ENCODE peak calls at places on chromosome 18, in eight cellular contexts. One of them, this sample, is unnamed.

GRCh38 chr18:58624011-58624410 is 4.9 kb downstream of the ALPK2 start:
- DNase-seq in breast epithelium: no peak
- DNase-seq in tibial artery: no peak
- DNase-seq in heart right ventricle: peak; percentile 42
- DNase-seq in prostate gland: no peak
- DNase-seq in AG04450: no peak
- DNase-seq in tibial nerve: no peak
- DNase-seq in adrenal gland: no peak
- DNase-seq in this sample: no peak

GRCh38 chr18:44732604-44733003 is 51.9 kb downstream of the SETBP1 start:
- DNase-seq in breast epithelium: peak; percentile 50
- DNase-seq in tibial artery: no peak
- DNase-seq in heart right ventricle: no peak
- DNase-seq in prostate gland: peak; percentile 28
- DNase-seq in AG04450: no peak
- DNase-seq in tibial nerve: no peak
- DNase-seq in adrenal gland: no peak
- DNase-seq in this sample: peak; percentile 53

GRCh38 chr18:12403601-12404506 is 3.9 kb upstream of the PRELID3A start:
- DNase-seq in breast epithelium: no peak
- DNase-seq in tibial artery: no peak
- DNase-seq in heart right ventricle: no peak
- DNase-seq in prostate gland: no peak
- DNase-seq in AG04450: peak; percentile 70
- DNase-seq in tibial nerve: no peak
- DNase-seq in adrenal gland: no peak
- DNase-seq in this sample: no peak

GRCh38 chr18:48804856-48805610 is 145.7 kb downstream of the SMAD7 start:
- DNase-seq in breast epithelium: no peak
- DNase-seq in tibial artery: peak; percentile 53
- DNase-seq in heart right ventricle: no peak
- DNase-seq in prostate gland: no peak
- DNase-seq in AG04450: no peak
- DNase-seq in tibial nerve: no peak
- DNase-seq in adrenal gland: peak; percentile 13
- DNase-seq in this sample: no peak

GRCh38 chr18:41311571-41312240 is 643.3 kb upstream of the PIK3C3 start:
- DNase-seq in breast epithelium: no peak
- DNase-seq in tibial artery: no peak
- DNase-seq in heart right ventricle: no peak
- DNase-seq in prostate gland: no peak
- DNase-seq in AG04450: no peak
- DNase-seq in tibial nerve: no peak
- DNase-seq in adrenal gland: no peak
- DNase-seq in this sample: no peak

GRCh38 chr18:39647627-39648502 is 2082.3 kb upstream of the CELF4 start:
- DNase-seq in breast epithelium: no peak
- DNase-seq in tibial artery: no peak
- DNase-seq in heart right ventricle: peak; percentile 5
- DNase-seq in prostate gland: no peak
- DNase-seq in AG04450: peak; percentile 74
- DNase-seq in tibial nerve: no peak
- DNase-seq in adrenal gland: no peak
- DNase-seq in this sample: no peak

GRCh38 chr18:47215554-47216138 is 35.8 kb downstream of the SKOR2 start:
- DNase-seq in breast epithelium: no peak
- DNase-seq in tibial artery: no peak
- DNase-seq in heart right ventricle: peak; percentile 5
- DNase-seq in prostate gland: peak; percentile 14
- DNase-seq in AG04450: peak; percentile 2
- DNase-seq in tibial nerve: peak; percentile 15
- DNase-seq in adrenal gland: peak; percentile 37
- DNase-seq in this sample: peak; percentile 12

GRCh38 chr18:62827397-62827796 is 112.1 kb downstream of the PHLPP1 start:
- DNase-seq in breast epithelium: no peak
- DNase-seq in tibial artery: no peak
- DNase-seq in heart right ventricle: no peak
- DNase-seq in prostate gland: no peak
- DNase-seq in AG04450: no peak
- DNase-seq in tibial nerve: no peak
- DNase-seq in adrenal gland: no peak
- DNase-seq in this sample: no peak

GRCh38 chr18:58611471-58612131 is 17.3 kb downstream of the ALPK2 start:
- DNase-seq in breast epithelium: no peak
- DNase-seq in tibial artery: no peak
- DNase-seq in heart right ventricle: no peak
- DNase-seq in prostate gland: no peak
- DNase-seq in AG04450: no peak
- DNase-seq in tibial nerve: no peak
- DNase-seq in adrenal gland: no peak
- DNase-seq in this sample: no peak

GRCh38 chr18:5582054-5582453 is 38.3 kb upstream of the EPB41L3 start:
- DNase-seq in breast epithelium: no peak
- DNase-seq in tibial artery: no peak
- DNase-seq in heart right ventricle: no peak
- DNase-seq in prostate gland: no peak
- DNase-seq in AG04450: peak; percentile 18
- DNase-seq in tibial nerve: no peak
- DNase-seq in adrenal gland: no peak
- DNase-seq in this sample: no peak

GRCh38 chr18:62576277-62576676 is 53.5 kb downstream of the ZCCHC2 start:
- DNase-seq in breast epithelium: no peak
- DNase-seq in tibial artery: no peak
- DNase-seq in heart right ventricle: no peak
- DNase-seq in prostate gland: no peak
- DNase-seq in AG04450: no peak
- DNase-seq in tibial nerve: no peak
- DNase-seq in adrenal gland: no peak
- DNase-seq in this sample: no peak

GRCh38 chr18:2326999-2327398 is 244.3 kb downstream of the METTL4 start:
- DNase-seq in breast epithelium: no peak
- DNase-seq in tibial artery: no peak
- DNase-seq in heart right ventricle: no peak
- DNase-seq in prostate gland: no peak
- DNase-seq in AG04450: no peak
- DNase-seq in tibial nerve: no peak
- DNase-seq in adrenal gland: no peak
- DNase-seq in this sample: no peak

GRCh38 chr18:13661779-13662271 is 64.5 kb downstream of the FAM210A start:
- DNase-seq in breast epithelium: no peak
- DNase-seq in tibial artery: no peak
- DNase-seq in heart right ventricle: no peak
- DNase-seq in prostate gland: no peak
- DNase-seq in AG04450: no peak
- DNase-seq in tibial nerve: no peak
- DNase-seq in adrenal gland: no peak
- DNase-seq in this sample: no peak

GRCh38 chr18:78903436-78904178 is 76.0 kb upstream of the SALL3 start:
- DNase-seq in breast epithelium: no peak
- DNase-seq in tibial artery: no peak
- DNase-seq in heart right ventricle: no peak
- DNase-seq in prostate gland: no peak
- DNase-seq in AG04450: no peak
- DNase-seq in tibial nerve: no peak
- DNase-seq in adrenal gland: no peak
- DNase-seq in this sample: no peak

GRCh38 chr18:3015851-3016250 is 2.9 kb upstream of the LPIN2 start:
- DNase-seq in breast epithelium: no peak
- DNase-seq in tibial artery: no peak
- DNase-seq in heart right ventricle: no peak
- DNase-seq in prostate gland: no peak
- DNase-seq in AG04450: no peak
- DNase-seq in tibial nerve: no peak
- DNase-seq in adrenal gland: no peak
- DNase-seq in this sample: no peak

GRCh38 chr18:43797347-43797746 is 520.1 kb upstream of the SYT4 start:
- DNase-seq in breast epithelium: no peak
- DNase-seq in tibial artery: no peak
- DNase-seq in heart right ventricle: no peak
- DNase-seq in prostate gland: no peak
- DNase-seq in AG04450: no peak
- DNase-seq in tibial nerve: no peak
- DNase-seq in adrenal gland: no peak
- DNase-seq in this sample: no peak

GRCh38 chr18:8949206-8949605 is 153.3 kb upstream of the NDUFV2 start:
- DNase-seq in breast epithelium: no peak
- DNase-seq in tibial artery: no peak
- DNase-seq in heart right ventricle: no peak
- DNase-seq in prostate gland: no peak
- DNase-seq in AG04450: no peak
- DNase-seq in tibial nerve: no peak
- DNase-seq in adrenal gland: no peak
- DNase-seq in this sample: no peak

GRCh38 chr18:13165636-13166423 is 52.7 kb upstream of the LDLRAD4 start:
- DNase-seq in breast epithelium: no peak
- DNase-seq in tibial artery: no peak
- DNase-seq in heart right ventricle: no peak
- DNase-seq in prostate gland: no peak
- DNase-seq in AG04450: no peak
- DNase-seq in tibial nerve: no peak
- DNase-seq in adrenal gland: no peak
- DNase-seq in this sample: no peak

GRCh38 chr18:3248062-3248669 is 565 bp downstream of the MYL12A start:
- DNase-seq in breast epithelium: no peak
- DNase-seq in tibial artery: no peak
- DNase-seq in heart right ventricle: peak; percentile 50
- DNase-seq in prostate gland: no peak
- DNase-seq in AG04450: no peak
- DNase-seq in tibial nerve: peak; percentile 18
- DNase-seq in adrenal gland: peak; percentile 62
- DNase-seq in this sample: no peak

GRCh38 chr18:21132398-21132918 is 20.8 kb upstream of the ROCK1 start:
- DNase-seq in breast epithelium: no peak
- DNase-seq in tibial artery: no peak
- DNase-seq in heart right ventricle: no peak
- DNase-seq in prostate gland: no peak
- DNase-seq in AG04450: no peak
- DNase-seq in tibial nerve: no peak
- DNase-seq in adrenal gland: no peak
- DNase-seq in this sample: no peak

GRCh38 chr18:21129586-21130216 is 18.1 kb upstream of the ROCK1 start:
- DNase-seq in breast epithelium: no peak
- DNase-seq in tibial artery: no peak
- DNase-seq in heart right ventricle: no peak
- DNase-seq in prostate gland: no peak
- DNase-seq in AG04450: peak; percentile 72
- DNase-seq in tibial nerve: no peak
- DNase-seq in adrenal gland: no peak
- DNase-seq in this sample: no peak

GRCh38 chr18:21131698-21132230 is 20.2 kb upstream of the ROCK1 start:
- DNase-seq in breast epithelium: no peak
- DNase-seq in tibial artery: no peak
- DNase-seq in heart right ventricle: no peak
- DNase-seq in prostate gland: no peak
- DNase-seq in AG04450: no peak
- DNase-seq in tibial nerve: no peak
- DNase-seq in adrenal gland: no peak
- DNase-seq in this sample: no peak

DNA sequence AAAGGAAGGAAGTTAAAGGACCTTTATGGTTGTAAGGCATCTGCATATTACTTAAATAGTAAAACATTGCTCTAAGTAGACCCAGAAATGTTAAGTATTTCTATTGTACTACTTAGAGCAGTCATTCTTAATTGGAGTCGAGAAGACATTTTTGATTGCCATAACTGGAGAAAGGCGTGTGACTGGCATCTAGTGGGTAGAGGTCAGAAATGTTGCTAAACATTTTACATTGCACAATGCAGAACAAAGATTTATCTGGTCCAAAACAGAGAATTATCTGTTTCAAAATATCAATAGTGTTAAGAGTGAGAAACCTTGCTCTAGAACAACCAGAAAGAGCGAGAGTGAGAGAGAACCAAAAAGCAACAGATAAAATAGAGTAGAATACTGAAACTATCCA is 23.3 kb upstream of the ROCK1 start:
- DNase-seq in breast epithelium: no peak
- DNase-seq in tibial artery: no peak
- DNase-seq in heart right ventricle: no peak
- DNase-seq in prostate gland: no peak
- DNase-seq in AG04450: no peak
- DNase-seq in tibial nerve: no peak
- DNase-seq in adrenal gland: no peak
- DNase-seq in this sample: no peak
- TF ChIP-seq CTCF in breast epithelium: peak; percentile 19
- TF ChIP-seq CTCF in tibial artery: peak; percentile 42
- TF ChIP-seq CTCF in heart right ventricle: peak; percentile 42
- TF ChIP-seq CTCF in prostate gland: peak; percentile 35
- TF ChIP-seq CTCF in AG04450: peak; percentile 15
- TF ChIP-seq CTCF in tibial nerve: peak; percentile 21
- TF ChIP-seq CTCF in adrenal gland: peak; percentile 57
- TF ChIP-seq CTCF in this sample: no peak

GRCh38 chr18:23547806-23548205 is 38.5 kb downstream of the NPC1 start:
- DNase-seq in breast epithelium: no peak
- DNase-seq in tibial artery: no peak
- DNase-seq in heart right ventricle: no peak
- DNase-seq in prostate gland: no peak
- DNase-seq in AG04450: no peak
- DNase-seq in tibial nerve: no peak
- DNase-seq in adrenal gland: no peak
- DNase-seq in this sample: no peak
- H3K27ac ChIP-seq in breast epithelium: no peak overlapping the region
- H3K27ac ChIP-seq in tibial artery: no peak overlapping the region
- H3K27ac ChIP-seq in heart right ventricle: no peak overlapping the region
- H3K27ac ChIP-seq in prostate gland: no peak overlapping the region
- H3K27ac ChIP-seq in AG04450: no peak overlapping the region
- H3K27ac ChIP-seq in tibial nerve: no peak overlapping the region
- H3K27ac ChIP-seq in adrenal gland: no peak overlapping the region
- H3K27ac ChIP-seq in this sample: no peak overlapping the region

GRCh38 chr18:60235164-60235563 is 137.4 kb downstream of the MC4R start:
- DNase-seq in breast epithelium: no peak
- DNase-seq in tibial artery: no peak
- DNase-seq in heart right ventricle: no peak
- DNase-seq in prostate gland: no peak
- DNase-seq in AG04450: no peak
- DNase-seq in tibial nerve: no peak
- DNase-seq in adrenal gland: no peak
- DNase-seq in this sample: no peak
- H3K4me3 ChIP-seq in breast epithelium: no peak overlapping the region
- H3K4me3 ChIP-seq in tibial artery: no peak overlapping the region
- H3K4me3 ChIP-seq in heart right ventricle: no peak overlapping the region
- H3K4me3 ChIP-seq in prostate gland: no peak overlapping the region
- H3K4me3 ChIP-seq in AG04450: no peak overlapping the region
- H3K4me3 ChIP-seq in tibial nerve: no peak overlapping the region
- H3K4me3 ChIP-seq in adrenal gland: no peak overlapping the region
- H3K4me3 ChIP-seq in this sample: no peak overlapping the region

DNA sequence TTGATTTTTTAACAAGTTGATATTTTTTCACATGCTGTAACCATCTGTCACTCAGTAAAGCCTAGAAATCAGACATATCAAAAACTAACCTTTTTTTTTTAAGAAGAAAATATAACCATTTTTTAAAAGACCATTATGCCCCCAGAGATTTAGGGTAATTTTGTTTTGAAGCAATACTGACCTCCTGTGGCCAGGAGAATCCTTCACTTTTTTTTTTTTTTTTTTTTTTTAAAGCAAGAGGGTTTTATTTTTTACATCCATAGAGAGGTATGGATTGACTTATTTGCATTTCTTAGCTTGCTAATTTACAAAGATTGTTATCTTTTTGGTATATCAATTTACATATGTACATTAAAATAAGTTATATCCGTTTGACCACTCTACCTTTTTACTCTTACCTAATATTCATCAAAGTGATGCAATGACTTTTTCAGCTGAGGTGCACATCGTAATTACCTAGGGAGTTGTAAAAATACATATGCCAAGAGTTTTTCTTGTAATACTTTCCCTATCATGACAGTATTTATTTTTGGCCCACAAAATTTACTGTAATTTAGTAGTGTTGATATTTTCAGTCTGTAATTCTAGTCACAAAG is 161.9 kb downstream of the SOCS6 start:
- DNase-seq in breast epithelium: no peak
- DNase-seq in tibial artery: no peak
- DNase-seq in heart right ventricle: no peak
- DNase-seq in prostate gland: no peak
- DNase-seq in AG04450: no peak
- DNase-seq in tibial nerve: no peak
- DNase-seq in adrenal gland: no peak
- DNase-seq in this sample: no peak
- TF ChIP-seq CTCF in breast epithelium: peak; percentile 17
- TF ChIP-seq CTCF in tibial artery: no peak
- TF ChIP-seq CTCF in heart right ventricle: peak; percentile 16
- TF ChIP-seq CTCF in prostate gland: no peak
- TF ChIP-seq CTCF in AG04450: peak; percentile 66
- TF ChIP-seq CTCF in tibial nerve: peak; percentile 13
- TF ChIP-seq CTCF in adrenal gland: peak; percentile 36
- TF ChIP-seq CTCF in this sample: no peak

This sample was measured in body of pancreas.